ENCODE peak calls at places on chromosome 21, in five cellular contexts. One of them, this sample, is unnamed. For H3K9me3, the result is how much of the 10 kb centered on the place peaks cover.

GRCh38 chr21:36987845-36988244 is 18.7 kb upstream of the RIPPLY3 start:
- DNase-seq in endodermal cell: no peak
- DNase-seq in HepG2: peak
- DNase-seq in colonic mucosa: no peak
- DNase-seq in IMR-90: no peak
- DNase-seq in this sample: no peak

GRCh38 chr21:37699024-37699770 is 217.1 kb downstream of the KCNJ6 start:
- DNase-seq in IMR-90: no peak
- DNase-seq in colonic mucosa: no peak
- DNase-seq in HepG2: no peak
- DNase-seq in endodermal cell: no peak
- DNase-seq in this sample: no peak

GRCh38 chr21:43754948-43755781 is 20.9 kb downstream of the CSTB start:
- DNase-seq in IMR-90: no peak
- DNase-seq in colonic mucosa: no peak
- DNase-seq in endodermal cell: no peak
- DNase-seq in HepG2: no peak
- DNase-seq in this sample: no peak

GRCh38 chr21:32330784-32331311 is 32.2 kb downstream of the MRAP start:
- DNase-seq in endodermal cell: peak
- DNase-seq in colonic mucosa: no peak
- DNase-seq in HepG2: peak
- DNase-seq in IMR-90: no peak
- DNase-seq in this sample: no peak

GRCh38 chr21:37548521-37548981 is 182.0 kb downstream of the DYRK1A start:
- DNase-seq in endodermal cell: peak
- DNase-seq in IMR-90: no peak
- DNase-seq in colonic mucosa: no peak
- DNase-seq in HepG2: no peak
- DNase-seq in this sample: no peak

GRCh38 chr21:32143222-32143939 is 135.5 kb downstream of the MIS18A start:
- DNase-seq in IMR-90: peak
- DNase-seq in HepG2: no peak
- DNase-seq in colonic mucosa: no peak
- DNase-seq in endodermal cell: peak
- DNase-seq in this sample: peak

GRCh38 chr21:33116669-33117267 is 46.8 kb downstream of the OLIG1 start:
- DNase-seq in IMR-90: no peak
- DNase-seq in HepG2: no peak
- DNase-seq in colonic mucosa: no peak
- DNase-seq in endodermal cell: no peak
- DNase-seq in this sample: no peak

GRCh38 chr21:30605968-30606367 is 5.1 kb downstream of the KRTAP22-1 start:
- DNase-seq in IMR-90: no peak
- DNase-seq in colonic mucosa: no peak
- DNase-seq in HepG2: no peak
- DNase-seq in endodermal cell: peak
- DNase-seq in this sample: no peak

GRCh38 chr21:31236528-31236927 is 107.5 kb downstream of the TIAM1 start:
- DNase-seq in colonic mucosa: no peak
- DNase-seq in IMR-90: no peak
- DNase-seq in HepG2: no peak
- DNase-seq in endodermal cell: no peak
- DNase-seq in this sample: no peak

GRCh38 chr21:38989745-38990423 is 184.2 kb downstream of the ETS2 start:
- DNase-seq in HepG2: peak
- DNase-seq in IMR-90: peak
- DNase-seq in colonic mucosa: no peak
- DNase-seq in endodermal cell: no peak
- DNase-seq in this sample: no peak

GRCh38 chr21:39003982-39004775 is 179.1 kb downstream of the PSMG1 start:
- DNase-seq in colonic mucosa: no peak
- DNase-seq in HepG2: no peak
- DNase-seq in endodermal cell: peak
- DNase-seq in IMR-90: peak
- DNase-seq in this sample: no peak

GRCh38 chr21:27371688-27372331 is 404.9 kb upstream of the ADAMTS5 start:
- DNase-seq in colonic mucosa: no peak
- DNase-seq in IMR-90: peak
- DNase-seq in endodermal cell: no peak
- DNase-seq in HepG2: no peak
- DNase-seq in this sample: no peak

GRCh38 chr21:30718239-30718909 is at the start of gene KRTAP21-3:
- DNase-seq in IMR-90: no peak
- DNase-seq in endodermal cell: no peak
- DNase-seq in HepG2: no peak
- DNase-seq in colonic mucosa: no peak
- DNase-seq in this sample: no peak

GRCh38 chr21:38838598-38839369 is 33.1 kb downstream of the ETS2 start:
- DNase-seq in HepG2: no peak
- DNase-seq in endodermal cell: no peak
- DNase-seq in IMR-90: no peak
- DNase-seq in colonic mucosa: peak
- DNase-seq in this sample: no peak

DNA sequence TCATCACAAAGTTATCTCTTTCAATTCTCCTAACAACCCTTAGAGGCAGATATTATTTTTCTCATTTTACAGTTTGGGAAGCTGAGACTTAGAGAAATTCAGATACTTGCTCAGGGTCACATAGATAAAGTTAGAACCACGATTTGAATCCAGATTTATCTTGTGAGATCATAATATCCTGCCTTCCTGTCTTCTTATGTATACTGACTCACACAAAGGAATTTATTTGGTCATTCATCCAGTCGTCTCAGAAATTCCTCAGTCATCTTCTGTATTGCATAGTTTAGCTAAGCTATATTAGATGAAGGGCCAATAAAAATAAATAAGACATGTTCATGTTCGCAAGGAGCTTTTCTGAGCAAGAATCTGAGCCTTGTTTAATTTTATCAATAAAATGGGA is 35.8 kb upstream of the RUNX1 start:
- DNase-seq in endodermal cell: no peak
- DNase-seq in colonic mucosa: no peak
- DNase-seq in HepG2: no peak
- DNase-seq in IMR-90: peak
- DNase-seq in this sample: no peak
- H3K27ac ChIP-seq in endodermal cell: no peak
- H3K27ac ChIP-seq in colonic mucosa: no peak
- H3K27ac ChIP-seq in HepG2: no peak
- H3K27ac ChIP-seq in IMR-90: peak
- H3K27ac ChIP-seq in this sample: no peak

GRCh38 chr21:34159617-34159883 is 86.2 kb downstream of the MRPS6 start:
- DNase-seq in IMR-90: no peak
- DNase-seq in endodermal cell: no peak
- DNase-seq in HepG2: no peak
- DNase-seq in colonic mucosa: no peak
- DNase-seq in this sample: no peak
- H3K9me3 ChIP-seq in IMR-90: under half
- H3K9me3 ChIP-seq in endodermal cell: under half
- H3K9me3 ChIP-seq in HepG2: under half
- H3K9me3 ChIP-seq in colonic mucosa: under half
- H3K9me3 ChIP-seq in this sample: under half

DNA sequence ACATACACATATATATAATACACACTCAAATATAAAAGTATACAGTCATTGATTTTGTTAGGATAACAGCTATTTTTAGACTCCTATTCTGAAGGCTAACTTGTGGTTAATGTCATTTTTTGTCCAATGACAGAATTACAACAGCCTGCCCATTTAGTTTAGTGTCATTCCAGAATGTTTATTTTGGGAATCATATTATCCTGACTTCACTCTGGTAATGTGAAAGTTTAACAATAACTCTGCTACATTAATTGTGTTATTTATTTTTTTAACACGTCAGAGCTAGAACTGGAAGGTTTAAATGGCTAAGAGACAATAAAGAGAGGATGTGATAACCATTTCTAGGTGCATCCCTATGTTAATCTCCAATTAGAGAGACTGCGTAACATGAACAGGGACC is 648.1 kb downstream of the USP25 start:
- DNase-seq in IMR-90: no peak
- DNase-seq in endodermal cell: no peak
- DNase-seq in HepG2: no peak
- DNase-seq in colonic mucosa: no peak
- DNase-seq in this sample: no peak
- H3K9ac ChIP-seq in IMR-90: no peak
- H3K9ac ChIP-seq in endodermal cell: no peak
- H3K9ac ChIP-seq in HepG2: no peak
- H3K9ac ChIP-seq in colonic mucosa: no peak
- H3K9ac ChIP-seq in this sample: no peak

GRCh38 chr21:40333731-40334130 is 466.5 kb downstream of the PCP4 start:
- DNase-seq in IMR-90: no peak
- DNase-seq in endodermal cell: no peak
- DNase-seq in HepG2: no peak
- DNase-seq in colonic mucosa: no peak
- DNase-seq in this sample: no peak
- H3K27ac ChIP-seq in IMR-90: no peak
- H3K27ac ChIP-seq in endodermal cell: no peak
- H3K27ac ChIP-seq in HepG2: no peak
- H3K27ac ChIP-seq in colonic mucosa: no peak
- H3K27ac ChIP-seq in this sample: no peak

DNA sequence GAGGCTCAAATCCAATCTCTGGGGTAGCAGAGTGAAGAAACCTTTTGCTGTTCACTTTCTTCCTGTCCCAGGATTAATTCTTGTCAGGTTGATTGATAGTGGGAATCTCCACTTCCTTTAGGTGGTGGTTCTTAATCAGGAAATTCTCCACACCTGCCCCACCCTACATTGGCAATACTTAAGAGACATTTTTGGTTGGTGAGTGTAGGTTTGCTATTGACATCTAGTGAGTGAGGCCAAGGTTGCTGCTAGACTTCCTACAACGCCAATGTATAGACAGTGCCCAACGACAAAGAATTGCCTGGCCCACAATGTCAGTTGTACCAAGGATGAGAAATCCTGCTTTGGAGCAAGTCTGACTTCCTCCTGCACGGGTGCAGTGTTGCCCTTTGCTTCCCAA is 38.4 kb downstream of the MAP3K7CL start:
- DNase-seq in HepG2: peak
- DNase-seq in IMR-90: no peak
- DNase-seq in colonic mucosa: no peak
- DNase-seq in endodermal cell: no peak
- DNase-seq in this sample: no peak
- H3K9me3 ChIP-seq in HepG2: under half
- H3K9me3 ChIP-seq in IMR-90: under half
- H3K9me3 ChIP-seq in colonic mucosa: under half
- H3K9me3 ChIP-seq in endodermal cell: under half
- H3K9me3 ChIP-seq in this sample: under half

DNA sequence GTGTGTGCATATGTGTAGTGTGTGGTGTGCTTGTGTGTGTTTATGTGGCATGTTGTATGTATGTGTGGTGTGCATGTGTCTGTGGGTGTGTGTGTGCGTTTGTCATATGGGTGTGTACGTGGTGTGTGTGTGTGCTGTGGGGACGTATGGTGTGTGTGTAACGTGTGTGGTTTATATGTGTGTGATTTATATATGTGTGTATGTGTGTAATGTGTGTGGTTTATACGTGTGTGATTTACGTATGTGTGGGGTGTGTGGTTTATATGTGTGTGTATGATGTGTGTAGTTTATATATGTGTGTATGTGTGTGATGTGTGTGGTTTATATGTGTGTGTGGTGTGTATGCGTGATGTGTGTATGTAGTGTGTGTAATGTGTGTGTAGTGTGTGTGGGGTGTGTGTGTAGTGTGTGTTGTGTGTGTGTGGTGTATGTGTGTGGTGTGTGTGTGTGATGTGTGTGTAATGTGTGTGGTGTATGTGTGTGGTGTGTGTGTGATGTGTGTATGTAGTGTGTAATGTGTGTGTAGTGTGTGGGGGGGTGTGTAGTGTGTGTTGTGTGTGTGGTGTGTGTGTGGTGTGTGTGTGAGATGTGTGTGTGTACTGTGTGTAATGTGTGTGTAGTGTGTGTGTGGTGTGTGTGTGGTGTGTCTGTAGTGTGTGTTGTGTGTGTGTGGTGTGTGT is 32.3 kb upstream of the ADARB1 start:
- DNase-seq in IMR-90: no peak
- DNase-seq in colonic mucosa: no peak
- DNase-seq in endodermal cell: no peak
- DNase-seq in HepG2: no peak
- DNase-seq in this sample: no peak
- H3K9ac ChIP-seq in IMR-90: peak
- H3K9ac ChIP-seq in colonic mucosa: no peak
- H3K9ac ChIP-seq in endodermal cell: no peak
- H3K9ac ChIP-seq in HepG2: no peak
- H3K9ac ChIP-seq in this sample: no peak

DNA sequence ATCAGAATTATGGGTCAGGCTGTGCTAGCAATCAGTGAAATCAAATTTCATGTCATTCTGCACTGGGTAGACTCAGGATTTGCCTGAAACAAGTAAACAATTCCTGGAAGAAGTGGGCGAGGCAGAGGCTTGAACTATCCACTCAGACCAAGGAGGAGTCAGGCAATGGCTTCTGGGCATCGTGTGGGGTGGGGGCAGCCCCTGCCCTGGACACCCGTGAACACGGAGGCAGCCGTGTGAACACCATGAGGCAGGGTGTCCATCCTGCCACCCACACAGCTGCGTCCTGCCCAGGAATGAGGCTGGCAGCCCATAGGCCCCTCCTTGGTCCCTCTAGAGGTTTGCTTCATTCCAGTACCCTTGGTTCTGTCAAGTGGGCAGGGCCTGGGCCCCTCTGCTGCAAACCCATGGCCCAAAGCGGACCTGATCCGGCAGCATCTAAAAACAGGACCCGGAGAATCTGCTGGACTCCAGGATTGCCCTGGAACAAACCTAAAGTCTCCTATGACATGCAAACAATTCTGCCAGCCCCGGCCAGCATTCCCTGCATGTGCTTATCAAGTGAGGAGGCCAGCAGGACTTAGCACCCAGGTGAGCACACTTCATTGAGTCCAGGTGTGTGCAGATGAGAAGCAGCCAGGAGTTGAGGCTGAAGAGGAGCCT is 69.5 kb downstream of the PDE9A start:
- DNase-seq in endodermal cell: no peak
- DNase-seq in IMR-90: no peak
- DNase-seq in HepG2: no peak
- DNase-seq in colonic mucosa: peak
- DNase-seq in this sample: no peak
- H3K27ac ChIP-seq in endodermal cell: no peak
- H3K27ac ChIP-seq in IMR-90: no peak
- H3K27ac ChIP-seq in HepG2: no peak
- H3K27ac ChIP-seq in colonic mucosa: peak
- H3K27ac ChIP-seq in this sample: no peak

GRCh38 chr21:14797543-14797942 is 251.4 kb upstream of the SAMSN1 start:
- DNase-seq in IMR-90: no peak
- DNase-seq in colonic mucosa: no peak
- DNase-seq in HepG2: no peak
- DNase-seq in endodermal cell: no peak
- DNase-seq in this sample: no peak
- H3K9me3 ChIP-seq in IMR-90: under half
- H3K9me3 ChIP-seq in colonic mucosa: under half
- H3K9me3 ChIP-seq in HepG2: under half
- H3K9me3 ChIP-seq in endodermal cell: under half
- H3K9me3 ChIP-seq in this sample: under half

GRCh38 chr21:17712887-17713286 is 100.2 kb upstream of the BTG3 start:
- DNase-seq in HepG2: no peak
- DNase-seq in colonic mucosa: no peak
- DNase-seq in IMR-90: no peak
- DNase-seq in endodermal cell: no peak
- DNase-seq in this sample: no peak

GRCh38 chr21:17708541-17709265 is 96.0 kb upstream of the BTG3 start:
- DNase-seq in colonic mucosa: no peak
- DNase-seq in HepG2: no peak
- DNase-seq in IMR-90: no peak
- DNase-seq in endodermal cell: no peak
- DNase-seq in this sample: no peak

GRCh38 chr21:17709266-17709611 is 96.5 kb upstream of the BTG3 start:
- DNase-seq in IMR-90: no peak
- DNase-seq in colonic mucosa: no peak
- DNase-seq in HepG2: no peak
- DNase-seq in endodermal cell: no peak
- DNase-seq in this sample: no peak

GRCh38 chr21:17711896-17712295 is 99.2 kb upstream of the BTG3 start:
- DNase-seq in colonic mucosa: no peak
- DNase-seq in HepG2: no peak
- DNase-seq in IMR-90: no peak
- DNase-seq in endodermal cell: no peak
- DNase-seq in this sample: no peak
- H3K9ac ChIP-seq in colonic mucosa: no peak
- H3K9ac ChIP-seq in HepG2: no peak
- H3K9ac ChIP-seq in IMR-90: no peak
- H3K9ac ChIP-seq in endodermal cell: no peak
- H3K9ac ChIP-seq in this sample: no peak

This sample was measured in SK-N-MC.